ENCODE peak calls at places on chromosomes 12 and 14, in seven cellular contexts. Z, O, K, E, L, I and R are unnamed samples.
A peak's percentile ranks its signal among the peaks of the same experiment; 100 is the strongest.

GRCh38 chr12:106868982-106869381 is 86.7 kb upstream of the TMEM263 start:
- DNase-seq in Z (no peak), O (no peak), K (no peak), E (no peak), L (no peak), I (no peak), R (no peak)

GRCh38 chr12:121748571-121749265 is 36.2 kb downstream of the TMEM120B start:
- DNase-seq in Z (no peak), O (no peak), K (peak; percentile 93), E (peak; percentile 50), L (no peak), I (no peak), R (no peak)

GRCh38 chr12:3991798-3992580 is 118.8 kb upstream of the PARP11 start:
- DNase-seq in Z (no peak), O (no peak), K (no peak), E (no peak), L (no peak), I (no peak), R (no peak)

GRCh38 chr12:104827587-104827986 is 130.5 kb downstream of the SLC41A2 start:
- DNase-seq in Z (no peak), O (no peak), K (no peak), E (peak; percentile 74), L (no peak), I (no peak), R (no peak)

GRCh38 chr12:67876305-67876915 is 112.8 kb upstream of the IFNG-AS1 start:
- DNase-seq in Z (no peak), O (no peak), K (no peak), E (no peak), L (no peak), I (no peak), R (no peak)

GRCh38 chr12:28780096-28780495 is 369.0 kb upstream of the FAR2 start:
- DNase-seq in Z (no peak), O (peak; percentile 9), K (peak; percentile 2), E (no peak), L (no peak), I (no peak), R (peak; percentile 25)

GRCh38 chr14:79567306-79567705 is 644.0 kb downstream of the DIO2 start:
- DNase-seq in Z (no peak), O (no peak), K (no peak), E (no peak), L (no peak), I (no peak), R (no peak)

GRCh38 chr14:61296707-61297502 is 15.8 kb upstream of the TMEM30B start:
- DNase-seq in Z (no peak), O (no peak), K (peak; percentile 11), E (no peak), L (no peak), I (no peak), R (peak; percentile 65)

GRCh38 chr12:103771466-103771865 is 69.6 kb downstream of the NT5DC3 start:
- DNase-seq in Z (no peak), O (peak; percentile 17), K (peak; percentile 57), E (peak; percentile 81), L (no peak), I (no peak), R (peak; percentile 24)

GRCh38 chr12:6367969-6368892 is 7.1 kb downstream of the SCNN1A start:
- DNase-seq in Z (no peak), O (no peak), K (no peak), E (no peak), L (no peak), I (no peak), R (no peak)

GRCh38 chr14:75452324-75452723 is 24.5 kb downstream of the JDP2 start:
- DNase-seq in Z (no peak), O (no peak), K (peak; percentile 39), E (no peak), L (no peak), I (peak; percentile 33), R (no peak)

GRCh38 chr14:100608064-100608463 is 20.8 kb upstream of the BEGAIN start:
- DNase-seq in Z (no peak), O (no peak), K (no peak), E (no peak), L (no peak), I (no peak), R (no peak)

GRCh38 chr12:25074113-25074512 is 120.8 kb downstream of the DNAI7 start:
- DNase-seq in Z (no peak), O (no peak), K (no peak), E (no peak), L (no peak), I (no peak), R (no peak)
- H3K27ac ChIP-seq in Z (no peak overlapping the region), O (no peak overlapping the region), K (no peak overlapping the region), E (no peak overlapping the region), L (no peak overlapping the region), I (no peak overlapping the region), R (no peak overlapping the region)

GRCh38 chr14:99257122-99257672 is 14.8 kb downstream of the BCL11B start:
- DNase-seq in Z (no peak), O (no peak), K (no peak), E (no peak), L (no peak), I (no peak), R (no peak)
- H3K4me1 ChIP-seq in Z (no peaks in the 10 kb centered on the region), O (no peaks in the 10 kb centered on the region), K (no peaks in the 10 kb centered on the region), E (peaks cover 12% of the 10 kb centered on the region), L (no peaks in the 10 kb centered on the region), I (no peaks in the 10 kb centered on the region), R (no peaks in the 10 kb centered on the region)

GRCh38 chr12:1904875-1905274 is 13.6 kb downstream of the CACNA2D4 start:
- DNase-seq in Z (no peak), O (no peak), K (no peak), E (no peak), L (no peak), I (no peak), R (no peak)
- H3K9me3 ChIP-seq in Z (peaks cover 64% of the 10 kb centered on the region), O (peaks cover 23% of the 10 kb centered on the region), K (no peaks in the 10 kb centered on the region), E (no peaks in the 10 kb centered on the region), L (peaks cover 52% of the 10 kb centered on the region), I (peaks cover 53% of the 10 kb centered on the region), R (peaks cover 1% of the 10 kb centered on the region)

GRCh38 chr12:55226523-55226922 is 5.7 kb downstream of the OR10A7 start:
- DNase-seq in Z (no peak), O (no peak), K (no peak), E (no peak), L (no peak), I (no peak), R (no peak)

DNA sequence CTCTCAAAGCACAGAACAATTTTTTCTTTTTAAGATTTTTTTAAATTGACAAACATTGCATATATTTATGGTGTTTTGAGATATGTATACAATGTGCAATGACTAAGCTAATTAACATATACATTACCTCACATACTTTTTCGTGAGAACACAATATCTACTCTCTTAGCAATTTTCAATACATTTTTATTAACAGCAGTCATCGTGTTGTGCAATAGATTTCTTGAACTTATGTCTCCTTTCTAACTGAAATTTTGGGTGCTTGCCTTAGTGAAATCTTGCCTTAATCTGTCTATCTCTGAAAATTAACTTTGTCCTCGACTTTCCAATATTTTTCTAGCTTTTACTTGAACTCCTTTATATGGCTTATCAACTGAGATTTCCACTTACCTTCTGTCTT is 6.8 kb downstream of the OR10A7 start:
- DNase-seq in Z (no peak), O (no peak), K (no peak), E (no peak), L (no peak), I (no peak), R (no peak)
- H3K27ac ChIP-seq in Z (no peak overlapping the region), O (no peak overlapping the region), K (no peak overlapping the region), E (no peak overlapping the region), L (no peak overlapping the region), I (no peak overlapping the region), R (no peak overlapping the region)

DNA sequence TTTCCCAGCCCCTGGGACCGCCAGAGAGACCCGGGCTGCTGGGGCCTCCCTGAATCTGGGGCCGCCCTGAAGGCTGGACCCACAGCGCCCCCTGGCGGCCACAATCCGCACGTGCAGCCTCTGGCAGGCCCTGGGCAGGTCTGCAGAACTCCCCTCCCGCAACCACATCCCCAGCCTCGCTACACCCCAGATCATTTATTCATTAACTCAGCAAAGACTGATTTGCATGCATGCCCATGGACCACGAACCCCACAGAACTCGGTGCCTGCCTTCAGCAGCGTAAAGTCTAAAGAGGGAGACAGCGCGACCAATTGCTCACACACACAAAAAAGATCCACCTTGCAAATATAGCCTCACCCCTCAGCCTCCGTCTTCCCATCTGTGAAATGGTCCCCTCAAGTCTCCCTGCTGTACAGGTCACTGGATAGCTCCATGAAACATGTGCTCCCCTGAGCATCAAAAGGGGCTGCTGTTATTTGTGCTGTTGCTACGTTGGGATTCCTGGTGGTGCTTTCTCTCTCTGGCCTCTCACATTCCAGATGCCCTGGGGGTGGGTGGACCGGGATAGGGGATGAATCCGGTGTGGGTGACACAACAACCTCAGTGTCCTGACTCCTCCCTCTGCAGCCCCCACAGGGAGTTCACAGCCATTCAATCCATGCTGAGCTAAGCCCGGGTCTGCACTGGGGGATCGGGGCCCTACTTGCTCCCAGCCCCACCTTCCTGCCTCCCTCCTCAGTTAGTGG is 96.4 kb downstream of the SCARB1 start:
- DNase-seq in Z (peak; percentile 75), O (peak; percentile 83), K (peak; percentile 83), E (peak; percentile 88), L (peak; percentile 77), I (peak; percentile 85), R (peak; percentile 63)
- H3K4me1 ChIP-seq in Z (peaks cover 36% of the 10 kb centered on the region), O (peaks cover 36% of the 10 kb centered on the region), K (peaks cover 34% of the 10 kb centered on the region), E (no peaks in the 10 kb centered on the region), L (peaks cover 43% of the 10 kb centered on the region), I (peaks cover 39% of the 10 kb centered on the region), R (no peaks in the 10 kb centered on the region)

GRCh38 chr14:104297313-104297704 is 158.9 kb downstream of the KIF26A start:
- DNase-seq in Z (no peak), O (no peak), K (no peak), E (no peak), L (no peak), I (peak; percentile 2), R (no peak)

GRCh38 chr14:104297721-104298401 is 159.5 kb downstream of the KIF26A start:
- DNase-seq in Z (no peak), O (no peak), K (no peak), E (no peak), L (no peak), I (peak; percentile 5), R (no peak)

GRCh38 chr14:104299993-104300761 is 161.8 kb downstream of the KIF26A start:
- DNase-seq in Z (no peak), O (no peak), K (no peak), E (no peak), L (no peak), I (peak; percentile 36), R (no peak)

GRCh38 chr14:104296388-104297312 is 158.3 kb downstream of the KIF26A start:
- DNase-seq in Z (no peak), O (peak; percentile 5), K (peak; percentile 62), E (peak; percentile 22), L (no peak), I (peak; percentile 10), R (no peak)

GRCh38 chr14:104298458-104298857 is 160.1 kb downstream of the KIF26A start:
- DNase-seq in Z (no peak), O (no peak), K (no peak), E (no peak), L (no peak), I (no peak), R (no peak)
- H3K9me3 ChIP-seq in Z (no peaks in the 10 kb centered on the region), O (no peaks in the 10 kb centered on the region), K (no peaks in the 10 kb centered on the region), E (no peaks in the 10 kb centered on the region), L (no peaks in the 10 kb centered on the region), I (no peaks in the 10 kb centered on the region), R (no peaks in the 10 kb centered on the region)

GRCh38 chr14:50675597-50675996 is 7.5 kb upstream of the SAV1 start:
- DNase-seq in Z (no peak), O (no peak), K (no peak), E (no peak), L (no peak), I (no peak), R (no peak)
- H3K27ac ChIP-seq in Z (no peak overlapping the region), O (no peak overlapping the region), K (no peak overlapping the region), E (no peak overlapping the region), L (no peak overlapping the region), I (no peak overlapping the region), R (no peak overlapping the region)